ENCODE peak calls at places on chromosomes 3 and 15, in six cellular contexts. One of them, this sample, is unnamed.
A peak's percentile ranks its signal among the peaks of the same experiment; 100 is the strongest.

GRCh38 chr15:57510647-57511046 is 81.1 kb upstream of the MYZAP start:
- DNase-seq in GM13977: no peak
- DNase-seq in stimulated activated CD4-positive, alpha-beta T cell treated with anti-CD3 and anti-CD28 coated beads, TNF-alpha, amount 100 ng/mL, for 1 hour: no peak
- DNase-seq in heart left ventricle: peak; percentile 70
- DNase-seq in OCI-LY7: no peak
- DNase-seq in bronchial epithelial cell: peak; percentile 30
- DNase-seq in this sample: no peak

GRCh38 chr3:29335438-29335837 is 54.6 kb downstream of the RBMS3 start:
- DNase-seq in GM13977: no peak
- DNase-seq in stimulated activated CD4-positive, alpha-beta T cell treated with anti-CD3 and anti-CD28 coated beads, TNF-alpha, amount 100 ng/mL, for 1 hour: no peak
- DNase-seq in heart left ventricle: peak; percentile 86
- DNase-seq in OCI-LY7: no peak
- DNase-seq in bronchial epithelial cell: peak; percentile 95
- DNase-seq in this sample: peak; percentile 96

GRCh38 chr3:49716691-49717538 is 2.6 kb downstream of the AMIGO3 start:
- DNase-seq in GM13977: no peak
- DNase-seq in stimulated activated CD4-positive, alpha-beta T cell treated with anti-CD3 and anti-CD28 coated beads, TNF-alpha, amount 100 ng/mL, for 1 hour: no peak
- DNase-seq in heart left ventricle: no peak
- DNase-seq in OCI-LY7: no peak
- DNase-seq in bronchial epithelial cell: no peak
- DNase-seq in this sample: no peak

GRCh38 chr3:141370065-141370533 is 1.8 kb downstream of the ZBTB38 start:
- DNase-seq in GM13977: peak; percentile 80
- DNase-seq in stimulated activated CD4-positive, alpha-beta T cell treated with anti-CD3 and anti-CD28 coated beads, TNF-alpha, amount 100 ng/mL, for 1 hour: peak; percentile 23
- DNase-seq in heart left ventricle: peak; percentile 71
- DNase-seq in OCI-LY7: peak; percentile 96
- DNase-seq in bronchial epithelial cell: peak; percentile 89
- DNase-seq in this sample: peak; percentile 82

GRCh38 chr3:129694228-129694627 is 87.8 kb upstream of the PLXND1 start:
- DNase-seq in GM13977: no peak
- DNase-seq in stimulated activated CD4-positive, alpha-beta T cell treated with anti-CD3 and anti-CD28 coated beads, TNF-alpha, amount 100 ng/mL, for 1 hour: no peak
- DNase-seq in heart left ventricle: no peak
- DNase-seq in OCI-LY7: no peak
- DNase-seq in bronchial epithelial cell: peak; percentile 100
- DNase-seq in this sample: no peak

GRCh38 chr3:24686764-24687163 is 192.1 kb upstream of the THRB start:
- DNase-seq in GM13977: no peak
- DNase-seq in stimulated activated CD4-positive, alpha-beta T cell treated with anti-CD3 and anti-CD28 coated beads, TNF-alpha, amount 100 ng/mL, for 1 hour: no peak
- DNase-seq in heart left ventricle: no peak
- DNase-seq in OCI-LY7: no peak
- DNase-seq in bronchial epithelial cell: peak; percentile 24
- DNase-seq in this sample: peak; percentile 40

GRCh38 chr15:98746756-98747155 is 98.4 kb downstream of the IGF1R start:
- DNase-seq in GM13977: no peak
- DNase-seq in stimulated activated CD4-positive, alpha-beta T cell treated with anti-CD3 and anti-CD28 coated beads, TNF-alpha, amount 100 ng/mL, for 1 hour: no peak
- DNase-seq in heart left ventricle: no peak
- DNase-seq in OCI-LY7: no peak
- DNase-seq in bronchial epithelial cell: no peak
- DNase-seq in this sample: no peak

GRCh38 chr3:23019596-23020300 is 183.4 kb upstream of the UBE2E2 start:
- DNase-seq in GM13977: no peak
- DNase-seq in stimulated activated CD4-positive, alpha-beta T cell treated with anti-CD3 and anti-CD28 coated beads, TNF-alpha, amount 100 ng/mL, for 1 hour: no peak
- DNase-seq in heart left ventricle: no peak
- DNase-seq in OCI-LY7: no peak
- DNase-seq in bronchial epithelial cell: no peak
- DNase-seq in this sample: peak; percentile 7

GRCh38 chr3:135513106-135514063 is 452.1 kb upstream of the PPP2R3A start:
- DNase-seq in GM13977: no peak
- DNase-seq in stimulated activated CD4-positive, alpha-beta T cell treated with anti-CD3 and anti-CD28 coated beads, TNF-alpha, amount 100 ng/mL, for 1 hour: no peak
- DNase-seq in heart left ventricle: no peak
- DNase-seq in OCI-LY7: no peak
- DNase-seq in bronchial epithelial cell: peak; percentile 76
- DNase-seq in this sample: peak; percentile 63